ENCODE peak calls at places on chromosome 21, in seven cellular contexts. Q is HTR-8/SVneo; S is iris pigment epithelial cell; D is activated CD4-positive, alpha-beta T cell treated with anti-CD3 and anti-CD28 coated beads, Interleukin-2, amount 10 ng/mL, durations not matched to agents 7 days and 5 days; G is iPS-NIHi11; R is cardiac fibroblast; J is astrocyte of the spinal cord. O is an unnamed sample.

GRCh38 chr21:45477176-45478114 is 64.8 kb downstream of the SLC19A1 start:
- DNase-seq in Q (no peak), S (no peak), D (no peak), G (no peak), R (no peak), J (no peak), O (no peak)

GRCh38 chr21:45405271-45405818 is 380 bp downstream of the COL18A1 start:
- DNase-seq in Q (peak), S (peak), D (no peak), G (peak), R (peak), J (no peak), O (no peak)

GRCh38 chr21:46456750-46457149 is 1.9 kb upstream of the DIP2A start:
- DNase-seq in Q (no peak), S (no peak), D (no peak), G (no peak), R (no peak), J (no peak), O (no peak)

GRCh38 chr21:17711896-17712295 is 99.2 kb upstream of the BTG3 start:
- DNase-seq in Q (no peak), S (peak), D (no peak), G (no peak), R (no peak), J (no peak), O (no peak)

GRCh38 chr21:41506526-41507520 is 1.1 kb downstream of the TMPRSS2 start:
- DNase-seq in Q (no peak), S (no peak), D (no peak), G (peak), R (no peak), J (no peak), O (no peak)

GRCh38 chr21:42840411-42841155 is 38.8 kb downstream of the WDR4 start:
- DNase-seq in Q (no peak), S (no peak), D (no peak), G (peak), R (no peak), J (no peak), O (no peak)

GRCh38 chr21:44914176-44914874 is 6.4 kb downstream of the ITGB2 start:
- DNase-seq in Q (no peak), S (no peak), D (peak), G (no peak), R (no peak), J (no peak), O (no peak)

GRCh38 chr21:42159560-42160110 is 59.3 kb upstream of the ABCG1 start:
- DNase-seq in Q (no peak), S (no peak), D (no peak), G (no peak), R (no peak), J (no peak), O (no peak)

GRCh38 chr21:16002872-16003466 is 273.2 kb downstream of the USP25 start:
- DNase-seq in Q (peak), S (peak), D (no peak), G (no peak), R (peak), J (peak), O (no peak)

GRCh38 chr21:44977616-44978340 is 37.9 kb downstream of the SLX9 start:
- DNase-seq in Q (no peak), S (no peak), D (no peak), G (no peak), R (no peak), J (no peak), O (no peak)

GRCh38 chr21:35976929-35977328 is 83.4 kb downstream of the SETD4 start:
- DNase-seq in Q (no peak), S (no peak), D (no peak), G (no peak), R (no peak), J (no peak), O (no peak)

GRCh38 chr21:29152936-29153335 is 22.5 kb downstream of the MAP3K7CL start:
- DNase-seq in Q (no peak), S (peak), D (no peak), G (no peak), R (peak), J (no peak), O (no peak)

GRCh38 chr21:34651642-34652041 is 17.2 kb upstream of the CLIC6 start:
- DNase-seq in Q (no peak), S (no peak), D (no peak), G (no peak), R (no peak), J (no peak), O (no peak)

GRCh38 chr21:39562791-39563770 is 49.7 kb upstream of the B3GALT5 start:
- DNase-seq in Q (no peak), S (no peak), D (no peak), G (no peak), R (no peak), J (no peak), O (no peak)

GRCh38 chr21:37431243-37431642 is 64.7 kb downstream of the DYRK1A start:
- DNase-seq in Q (no peak), S (no peak), D (no peak), G (no peak), R (no peak), J (no peak), O (no peak)

GRCh38 chr21:45308211-45309068 is 20.7 kb upstream of the POFUT2 start:
- DNase-seq in Q (no peak), S (peak), D (no peak), G (no peak), R (peak), J (peak), O (no peak)

GRCh38 chr21:39869141-39869818 is 2.0 kb downstream of the PCP4 start:
- DNase-seq in Q (no peak), S (no peak), D (no peak), G (no peak), R (no peak), J (no peak), O (no peak)

GRCh38 chr21:33071878-33072306 is 2.0 kb downstream of the OLIG1 start:
- DNase-seq in Q (no peak), S (peak), D (peak), G (peak), R (no peak), J (peak), O (no peak)

GRCh38 chr21:36127250-36127904 is 7.5 kb upstream of the CBR3 start:
- DNase-seq in Q (no peak), S (no peak), D (no peak), G (no peak), R (no peak), J (no peak), O (no peak)

GRCh38 chr21:35323947-35324346 is 274.8 kb upstream of the RUNX1 start:
- DNase-seq in Q (no peak), S (no peak), D (no peak), G (no peak), R (peak), J (peak), O (no peak)

GRCh38 chr21:43827015-43827611 is 37.7 kb downstream of the RRP1 start:
- DNase-seq in Q (no peak), S (peak), D (no peak), G (peak), R (peak), J (peak), O (peak)

GRCh38 chr21:45698493-45698947 is 55.0 kb downstream of the PCBP3 start:
- DNase-seq in Q (peak), S (peak), D (no peak), G (no peak), R (peak), J (peak), O (peak)

GRCh38 chr21:44449473-44450363 is 5.6 kb upstream of the LRRC3 start:
- DNase-seq in Q (no peak), S (no peak), D (no peak), G (peak), R (no peak), J (no peak), O (no peak)

GRCh38 chr21:25561668-25562641 is 45.3 kb downstream of the MRPL39 start:
- DNase-seq in Q (peak), S (peak), D (peak), G (peak), R (peak), J (peak), O (no peak)

GRCh38 chr21:45747802-45748445 is 104.4 kb downstream of the PCBP3 start:
- DNase-seq in Q (peak), S (peak), D (no peak), G (peak), R (peak), J (peak), O (no peak)

GRCh38 chr21:33259995-33260394 is 6.2 kb upstream of the IL10RB start:
- DNase-seq in Q (no peak), S (no peak), D (no peak), G (no peak), R (no peak), J (no peak), O (no peak)

GRCh38 chr21:43294194-43294902 is 125.5 kb downstream of the CRYAA start:
- DNase-seq in Q (no peak), S (no peak), D (no peak), G (no peak), R (no peak), J (no peak), O (no peak)

GRCh38 chr21:38911523-38912354 is 106.0 kb downstream of the ETS2 start:
- DNase-seq in Q (no peak), S (no peak), D (no peak), G (no peak), R (no peak), J (no peak), O (no peak)

O was measured in non-pigmented ciliary epithelial cell.